ENCODE peak calls at places on chromosomes 16 and 17, in four cellular contexts. One of them, this sample, is unnamed.

GRCh38 chr17:79246226-79246794 is 171.7 kb downstream of the ENGASE start:
- DNase-seq in brain microvascular endothelial cell: no peak
- DNase-seq in esophagus squamous epithelium: no peak
- DNase-seq in GM23338: no peak
- DNase-seq in this sample: no peak

GRCh38 chr17:38508570-38508950 is 80.3 kb downstream of the ARHGAP23 start:
- DNase-seq in brain microvascular endothelial cell: no peak
- DNase-seq in esophagus squamous epithelium: no peak
- DNase-seq in GM23338: peak
- DNase-seq in this sample: no peak

GRCh38 chr17:11645426-11645825 is 47.2 kb downstream of the DNAH9 start:
- DNase-seq in brain microvascular endothelial cell: no peak
- DNase-seq in esophagus squamous epithelium: no peak
- DNase-seq in GM23338: no peak
- DNase-seq in this sample: no peak

GRCh38 chr17:38469875-38470274 is 41.6 kb downstream of the ARHGAP23 start:
- DNase-seq in brain microvascular endothelial cell: peak
- DNase-seq in esophagus squamous epithelium: no peak
- DNase-seq in GM23338: peak
- DNase-seq in this sample: peak

GRCh38 chr16:28986492-28986891 is 1.6 kb downstream of the LAT start:
- DNase-seq in brain microvascular endothelial cell: no peak
- DNase-seq in esophagus squamous epithelium: no peak
- DNase-seq in GM23338: no peak
- DNase-seq in this sample: no peak

GRCh38 chr17:36824678-36825091 is 112.6 kb upstream of the LHX1 start:
- DNase-seq in brain microvascular endothelial cell: no peak
- DNase-seq in esophagus squamous epithelium: no peak
- DNase-seq in GM23338: no peak
- DNase-seq in this sample: no peak

GRCh38 chr17:81378941-81379511 is 16.2 kb upstream of the BAHCC1 start:
- DNase-seq in brain microvascular endothelial cell: no peak
- DNase-seq in esophagus squamous epithelium: no peak
- DNase-seq in GM23338: no peak
- DNase-seq in this sample: no peak

GRCh38 chr17:38702166-38702899 is 2.7 kb upstream of the MLLT6 start:
- DNase-seq in brain microvascular endothelial cell: peak
- DNase-seq in esophagus squamous epithelium: peak
- DNase-seq in GM23338: peak
- DNase-seq in this sample: peak

GRCh38 chr16:759110-759910 is 1.2 kb upstream of the MSLN start:
- DNase-seq in brain microvascular endothelial cell: no peak
- DNase-seq in esophagus squamous epithelium: no peak
- DNase-seq in GM23338: no peak
- DNase-seq in this sample: no peak

GRCh38 chr16:29871822-29872546 is 9.0 kb upstream of the CDIPT start:
- DNase-seq in brain microvascular endothelial cell: no peak
- DNase-seq in esophagus squamous epithelium: no peak
- DNase-seq in GM23338: no peak
- DNase-seq in this sample: no peak

GRCh38 chr17:12983986-12984932 is 33.6 kb downstream of the ELAC2 start:
- DNase-seq in brain microvascular endothelial cell: peak
- DNase-seq in esophagus squamous epithelium: no peak
- DNase-seq in GM23338: no peak
- DNase-seq in this sample: peak

GRCh38 chr16:57764341-57765159 is 29.0 kb downstream of the KATNB1 start:
- DNase-seq in brain microvascular endothelial cell: peak
- DNase-seq in esophagus squamous epithelium: no peak
- DNase-seq in GM23338: peak
- DNase-seq in this sample: peak

GRCh38 chr16:3486506-3487215 is 8.6 kb downstream of the C16orf90 start:
- DNase-seq in brain microvascular endothelial cell: no peak
- DNase-seq in esophagus squamous epithelium: no peak
- DNase-seq in GM23338: no peak
- DNase-seq in this sample: no peak

GRCh38 chr17:37676115-37676925 is 33.1 kb upstream of the DDX52 start:
- DNase-seq in brain microvascular endothelial cell: no peak
- DNase-seq in esophagus squamous epithelium: no peak
- DNase-seq in GM23338: no peak
- DNase-seq in this sample: no peak

GRCh38 chr17:6574689-6575595 is 18.6 kb upstream of the PITPNM3 start:
- DNase-seq in brain microvascular endothelial cell: peak
- DNase-seq in esophagus squamous epithelium: no peak
- DNase-seq in GM23338: no peak
- DNase-seq in this sample: peak

GRCh38 chr17:78723001-78723796 is 58.9 kb downstream of the CYTH1 start:
- DNase-seq in brain microvascular endothelial cell: no peak
- DNase-seq in esophagus squamous epithelium: no peak
- DNase-seq in GM23338: peak
- DNase-seq in this sample: peak

GRCh38 chr16:2009791-2010510 is at the start of gene ZNF598:
- DNase-seq in brain microvascular endothelial cell: peak
- DNase-seq in esophagus squamous epithelium: no peak
- DNase-seq in GM23338: peak
- DNase-seq in this sample: peak

GRCh38 chr17:12365805-12366204 is 299.9 kb upstream of the MYOCD start:
- DNase-seq in brain microvascular endothelial cell: no peak
- DNase-seq in esophagus squamous epithelium: no peak
- DNase-seq in GM23338: no peak
- DNase-seq in this sample: no peak

GRCh38 chr16:59053911-59054310 is 319.8 kb upstream of the GOT2 start:
- DNase-seq in brain microvascular endothelial cell: no peak
- DNase-seq in esophagus squamous epithelium: no peak
- DNase-seq in GM23338: no peak
- DNase-seq in this sample: no peak

GRCh38 chr17:32819035-32819434 is 57.9 kb downstream of the MYO1D start:
- DNase-seq in brain microvascular endothelial cell: no peak
- DNase-seq in esophagus squamous epithelium: no peak
- DNase-seq in GM23338: no peak
- DNase-seq in this sample: no peak

GRCh38 chr17:14294876-14295275 is 6.0 kb upstream of the HS3ST3B1 start:
- DNase-seq in brain microvascular endothelial cell: no peak
- DNase-seq in esophagus squamous epithelium: no peak
- DNase-seq in GM23338: peak
- DNase-seq in this sample: no peak

GRCh38 chr17:80183581-80184422 is 14.0 kb downstream of the CARD14 start:
- DNase-seq in brain microvascular endothelial cell: no peak
- DNase-seq in esophagus squamous epithelium: no peak
- DNase-seq in GM23338: no peak
- DNase-seq in this sample: no peak

GRCh38 chr17:41101586-41102259 is at the start of gene KRTAP4-16:
- DNase-seq in brain microvascular endothelial cell: no peak
- DNase-seq in esophagus squamous epithelium: no peak
- DNase-seq in GM23338: peak
- DNase-seq in this sample: no peak

GRCh38 chr17:79915850-79916430 is 76.7 kb upstream of the CBX4 start:
- DNase-seq in brain microvascular endothelial cell: no peak
- DNase-seq in esophagus squamous epithelium: no peak
- DNase-seq in GM23338: peak
- DNase-seq in this sample: no peak

GRCh38 chr16:78045865-78046581 is 23.7 kb downstream of the CLEC3A start:
- DNase-seq in brain microvascular endothelial cell: peak
- DNase-seq in esophagus squamous epithelium: no peak
- DNase-seq in GM23338: peak
- DNase-seq in this sample: peak

GRCh38 chr16:17469742-17470001 is 1.1 kb downstream of the XYLT1 start:
- DNase-seq in brain microvascular endothelial cell: no peak
- DNase-seq in esophagus squamous epithelium: no peak
- DNase-seq in GM23338: no peak
- DNase-seq in this sample: no peak

GRCh38 chr17:32482568-32483320 is 4.0 kb upstream of the CDK5R1 start:
- DNase-seq in brain microvascular endothelial cell: no peak
- DNase-seq in esophagus squamous epithelium: no peak
- DNase-seq in GM23338: no peak
- DNase-seq in this sample: no peak

GRCh38 chr17:31249742-31250141 is 47.3 kb downstream of the OMG start:
- DNase-seq in brain microvascular endothelial cell: peak
- DNase-seq in esophagus squamous epithelium: no peak
- DNase-seq in GM23338: peak
- DNase-seq in this sample: no peak

GRCh38 chr17:48814504-48814903 is 2.5 kb downstream of the TTLL6 start:
- DNase-seq in brain microvascular endothelial cell: peak
- DNase-seq in esophagus squamous epithelium: no peak
- DNase-seq in GM23338: peak
- DNase-seq in this sample: peak

GRCh38 chr16:24568392-24568791 is 29.0 kb downstream of the RBBP6 start:
- DNase-seq in brain microvascular endothelial cell: no peak
- DNase-seq in esophagus squamous epithelium: no peak
- DNase-seq in GM23338: no peak
- DNase-seq in this sample: peak

GRCh38 chr17:40879026-40879425 is 6.0 kb downstream of the KRT20 start:
- DNase-seq in brain microvascular endothelial cell: no peak
- DNase-seq in esophagus squamous epithelium: no peak
- DNase-seq in GM23338: no peak
- DNase-seq in this sample: no peak

GRCh38 chr17:76570877-76571471 is 14.7 kb downstream of the ST6GALNAC2 start:
- DNase-seq in brain microvascular endothelial cell: no peak
- DNase-seq in esophagus squamous epithelium: no peak
- DNase-seq in GM23338: no peak
- DNase-seq in this sample: no peak

GRCh38 chr17:63019138-63019873 is 53.3 kb downstream of the TANC2 start:
- DNase-seq in brain microvascular endothelial cell: no peak
- DNase-seq in esophagus squamous epithelium: no peak
- DNase-seq in GM23338: no peak
- DNase-seq in this sample: no peak

GRCh38 chr16:50699345-50700159 is 6.1 kb downstream of the NOD2 start:
- DNase-seq in brain microvascular endothelial cell: no peak
- DNase-seq in esophagus squamous epithelium: no peak
- DNase-seq in GM23338: no peak
- DNase-seq in this sample: no peak

GRCh38 chr16:30925646-30926332 is 2.4 kb downstream of the FBXL19 start:
- DNase-seq in brain microvascular endothelial cell: no peak
- DNase-seq in esophagus squamous epithelium: no peak
- DNase-seq in GM23338: no peak
- DNase-seq in this sample: no peak

GRCh38 chr16:30924797-30925645 is 1.6 kb downstream of the FBXL19 start:
- DNase-seq in brain microvascular endothelial cell: no peak
- DNase-seq in esophagus squamous epithelium: no peak
- DNase-seq in GM23338: no peak
- DNase-seq in this sample: no peak

GRCh38 chr16:30923554-30924085 is at the start of gene FBXL19:
- DNase-seq in brain microvascular endothelial cell: no peak
- DNase-seq in esophagus squamous epithelium: no peak
- DNase-seq in GM23338: peak
- DNase-seq in this sample: no peak

GRCh38 chr16:30922960-30923535 is 324 bp upstream of the FBXL19 start:
- DNase-seq in brain microvascular endothelial cell: peak
- DNase-seq in esophagus squamous epithelium: peak
- DNase-seq in GM23338: peak
- DNase-seq in this sample: peak

GRCh38 chr16:30924086-30924714 is 828 bp downstream of the FBXL19 start:
- DNase-seq in brain microvascular endothelial cell: no peak
- DNase-seq in esophagus squamous epithelium: no peak
- DNase-seq in GM23338: peak
- DNase-seq in this sample: no peak
- H3K4me3 ChIP-seq in brain microvascular endothelial cell: peak
- H3K4me3 ChIP-seq in esophagus squamous epithelium: peak
- H3K4me3 ChIP-seq in GM23338: peak
- H3K4me3 ChIP-seq in this sample: peak

GRCh38 chr17:1649116-1649843 is 386 bp downstream of the RILP start:
- DNase-seq in brain microvascular endothelial cell: peak
- DNase-seq in esophagus squamous epithelium: no peak
- DNase-seq in GM23338: peak
- DNase-seq in this sample: peak
- TF ChIP-seq CTCF in brain microvascular endothelial cell: no peak
- TF ChIP-seq CTCF in esophagus squamous epithelium: no peak
- TF ChIP-seq CTCF in GM23338: no peak
- TF ChIP-seq CTCF in this sample: no peak

GRCh38 chr17:74427763-74428153 is 4.1 kb upstream of the GPRC5C start:
- DNase-seq in brain microvascular endothelial cell: no peak
- DNase-seq in esophagus squamous epithelium: no peak
- DNase-seq in GM23338: no peak
- DNase-seq in this sample: no peak

GRCh38 chr17:74426551-74427047 is 5.3 kb upstream of the GPRC5C start:
- DNase-seq in brain microvascular endothelial cell: no peak
- DNase-seq in esophagus squamous epithelium: no peak
- DNase-seq in GM23338: peak
- DNase-seq in this sample: no peak

GRCh38 chr17:74424658-74425057 is 7.2 kb upstream of the GPRC5C start:
- DNase-seq in brain microvascular endothelial cell: no peak
- DNase-seq in esophagus squamous epithelium: no peak
- DNase-seq in GM23338: no peak
- DNase-seq in this sample: no peak

GRCh38 chr17:74429604-74430384 is 2.1 kb upstream of the GPRC5C start:
- DNase-seq in brain microvascular endothelial cell: no peak
- DNase-seq in esophagus squamous epithelium: no peak
- DNase-seq in GM23338: peak
- DNase-seq in this sample: no peak

DNA sequence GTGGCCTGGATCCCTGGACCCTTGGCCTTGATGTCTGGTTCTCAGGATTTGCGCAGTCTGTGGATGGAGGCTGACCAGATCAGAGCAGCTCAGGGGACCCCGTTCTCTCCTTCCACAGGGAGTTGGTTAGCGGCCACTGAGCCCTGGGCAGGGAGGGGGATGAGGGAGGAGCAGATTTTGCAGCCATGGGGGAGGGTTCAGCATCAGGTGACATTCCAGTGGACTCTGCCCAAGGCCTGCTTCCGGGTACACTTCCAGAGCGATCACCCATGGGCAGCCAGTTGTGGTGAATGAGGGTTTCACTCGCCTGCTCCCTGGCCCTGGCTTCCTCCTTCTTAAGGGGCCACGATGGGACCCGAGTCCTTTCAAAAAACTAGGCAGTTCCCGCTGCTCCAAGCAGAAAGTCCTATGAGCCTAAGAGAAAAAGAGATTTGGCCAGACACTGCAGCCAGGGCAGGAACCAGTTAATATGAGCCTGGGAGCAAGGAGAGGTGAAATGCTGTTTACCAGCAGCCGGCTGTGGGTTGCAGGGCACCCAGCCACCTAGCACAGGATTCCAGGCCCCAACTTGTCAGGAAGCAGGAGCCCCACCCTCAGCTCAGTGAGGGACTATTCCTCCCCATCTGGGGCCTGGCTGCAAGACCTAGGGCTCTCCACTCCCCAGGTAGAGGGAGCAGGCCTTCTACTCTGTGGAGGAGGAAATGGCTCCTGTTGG is 4.7 kb upstream of the GPRC5C start:
- DNase-seq in brain microvascular endothelial cell: no peak
- DNase-seq in esophagus squamous epithelium: no peak
- DNase-seq in GM23338: peak
- DNase-seq in this sample: no peak
- H3K4me3 ChIP-seq in brain microvascular endothelial cell: no peak
- H3K4me3 ChIP-seq in esophagus squamous epithelium: no peak
- H3K4me3 ChIP-seq in GM23338: no peak
- H3K4me3 ChIP-seq in this sample: no peak

GRCh38 chr17:45361976-45362375 is 45.2 kb upstream of the MAP3K14 start:
- DNase-seq in brain microvascular endothelial cell: no peak
- DNase-seq in esophagus squamous epithelium: no peak
- DNase-seq in GM23338: no peak
- DNase-seq in this sample: no peak
- TF ChIP-seq CTCF in brain microvascular endothelial cell: no peak
- TF ChIP-seq CTCF in esophagus squamous epithelium: no peak
- TF ChIP-seq CTCF in GM23338: no peak
- TF ChIP-seq CTCF in this sample: no peak

This sample was measured in astrocyte of the spinal cord.